ENCODE peak calls at places on chromosomes 6 and 20, in four cellular contexts. H is tibial nerve, L is ovary, W is A549. R is an unnamed sample.

GRCh38 chr6:37233541-37233940 is 24.0 kb upstream of the TBC1D22B start:
- DNase-seq in H (no peak), L (no peak), W (no peak), R (no peak)

GRCh38 chr6:144847906-144848305 is 562.8 kb downstream of the UTRN start:
- DNase-seq in H (no peak), L (no peak), W (no peak), R (no peak)

GRCh38 chr20:33372993-33373441 is 28.3 kb downstream of the CDK5RAP1 start:
- DNase-seq in H (no peak), L (no peak), W (no peak), R (peak; percentile 26)

GRCh38 chr20:45899041-45899835 is 8.1 kb downstream of the CTSA start:
- DNase-seq in H (no peak), L (no peak), W (no peak), R (no peak)

GRCh38 chr6:54173084-54173483 is 61.8 kb downstream of the MLIP start:
- DNase-seq in H (no peak), L (no peak), W (no peak), R (no peak)

GRCh38 chr6:30013296-30013922 is 47.7 kb upstream of the POLR1H start:
- DNase-seq in H (no peak), L (no peak), W (no peak), R (no peak)

GRCh38 chr6:158475344-158476302 is 84.3 kb upstream of the TMEM181 start:
- DNase-seq in H (no peak), L (no peak), W (peak; percentile 45), R (no peak)

GRCh38 chr6:30806581-30807183 is 62.3 kb upstream of the IER3 start:
- DNase-seq in H (no peak), L (no peak), W (peak; percentile 29), R (no peak)

GRCh38 chr6:4345543-4345942 is 210.2 kb upstream of the ECI2 start:
- DNase-seq in H (no peak), L (no peak), W (no peak), R (no peak)

GRCh38 chr20:51935003-51935358 is 132.7 kb upstream of the SALL4 start:
- DNase-seq in H (no peak), L (no peak), W (no peak), R (no peak)

GRCh38 chr6:160420253-160420968 is 72.2 kb downstream of the SLC22A3 start:
- DNase-seq in H (no peak), L (no peak), W (no peak), R (no peak)

GRCh38 chr20:1203630-1204029 is 376 bp downstream of the C20orf202 start:
- DNase-seq in H (no peak), L (no peak), W (no peak), R (no peak)

GRCh38 chr6:36290668-36291620 is 21.1 kb downstream of the PNPLA1 start:
- DNase-seq in H (no peak), L (no peak), W (peak; percentile 33), R (peak; percentile 62)

GRCh38 chr20:47479093-47479492 is 22.6 kb upstream of the NCOA3 start:
- DNase-seq in H (no peak), L (no peak), W (no peak), R (no peak)

GRCh38 chr6:135779213-135779612 is 72.3 kb upstream of the PDE7B start:
- DNase-seq in H (no peak), L (no peak), W (no peak), R (no peak)

GRCh38 chr6:83976037-83976755 is 57.4 kb upstream of the MRAP2 start:
- DNase-seq in H (no peak), L (no peak), W (no peak), R (no peak)

GRCh38 chr20:19265646-19266374 is 53.4 kb downstream of the SLC24A3 start:
- DNase-seq in H (no peak), L (no peak), W (no peak), R (no peak)

DNA sequence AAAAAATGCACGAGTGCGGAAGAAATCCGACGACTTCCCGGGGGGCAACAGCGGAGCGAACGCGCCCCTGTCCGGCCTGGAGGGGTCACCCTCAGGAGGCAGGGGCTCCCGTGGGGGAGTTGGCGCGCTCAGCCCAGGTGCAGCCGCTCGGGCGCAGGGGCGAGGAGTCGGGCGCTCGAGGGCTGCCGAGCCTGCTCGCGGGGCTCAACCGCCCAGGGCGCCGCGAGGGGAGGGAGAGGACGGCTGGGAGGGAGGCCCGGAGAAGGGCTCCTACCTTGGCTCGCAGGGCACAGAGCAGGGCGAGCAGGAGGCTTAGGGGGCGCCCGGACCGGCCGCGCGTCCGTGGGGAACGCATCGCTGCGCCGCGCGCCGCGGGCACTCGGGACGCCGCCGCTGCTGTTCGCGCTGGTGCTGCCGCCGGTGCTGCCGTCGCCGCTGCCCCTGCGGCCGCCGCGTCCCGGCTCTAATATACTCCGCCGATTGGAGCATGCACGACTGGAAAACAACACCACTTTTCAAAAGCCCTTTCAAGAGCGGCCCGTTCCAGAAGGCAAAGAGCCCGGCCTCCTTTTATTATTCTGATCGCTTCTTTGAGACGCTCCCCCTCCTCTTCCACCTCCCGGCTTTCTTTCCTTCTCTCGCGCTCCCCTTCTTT is 496 bp downstream of the JAG1 start:
- DNase-seq in H (no peak), L (peak; percentile 40), W (no peak), R (no peak)
- TF ChIP-seq POLR2A in H (no peak), L (no peak), W (no peak), R (no peak)

GRCh38 chr6:82955841-82956240 is 109.8 kb downstream of the UBE3D start:
- DNase-seq in H (no peak), L (no peak), W (no peak), R (no peak)
- H3K4me1 ChIP-seq in H (no peaks in the 10 kb centered on the region), L (no peaks in the 10 kb centered on the region), W (no peaks in the 10 kb centered on the region), R (no peaks in the 10 kb centered on the region)

DNA sequence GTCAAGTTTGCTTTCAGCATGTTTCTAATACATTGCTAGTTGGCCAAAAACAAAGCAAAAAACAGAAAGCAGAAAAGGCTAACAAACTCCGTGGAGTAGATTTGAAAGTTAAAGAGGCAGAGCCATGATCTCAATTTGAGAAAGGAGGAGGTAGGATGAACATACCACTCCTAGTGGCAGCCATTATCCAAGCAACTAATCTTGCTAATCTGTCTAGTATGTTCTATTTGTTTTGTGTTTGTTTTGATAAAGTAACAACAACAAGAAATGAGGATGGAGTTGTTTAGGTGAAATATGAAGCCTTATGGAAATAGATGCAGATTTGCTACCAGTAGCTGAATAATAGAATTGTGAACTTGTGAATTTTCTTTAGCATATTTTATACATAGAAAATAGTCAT is 295.5 kb upstream of the PRDM1 start:
- DNase-seq in H (no peak), L (no peak), W (no peak), R (no peak)
- TF ChIP-seq CTCF in H (no peak), L (no peak), W (no peak), R (no peak)

DNA sequence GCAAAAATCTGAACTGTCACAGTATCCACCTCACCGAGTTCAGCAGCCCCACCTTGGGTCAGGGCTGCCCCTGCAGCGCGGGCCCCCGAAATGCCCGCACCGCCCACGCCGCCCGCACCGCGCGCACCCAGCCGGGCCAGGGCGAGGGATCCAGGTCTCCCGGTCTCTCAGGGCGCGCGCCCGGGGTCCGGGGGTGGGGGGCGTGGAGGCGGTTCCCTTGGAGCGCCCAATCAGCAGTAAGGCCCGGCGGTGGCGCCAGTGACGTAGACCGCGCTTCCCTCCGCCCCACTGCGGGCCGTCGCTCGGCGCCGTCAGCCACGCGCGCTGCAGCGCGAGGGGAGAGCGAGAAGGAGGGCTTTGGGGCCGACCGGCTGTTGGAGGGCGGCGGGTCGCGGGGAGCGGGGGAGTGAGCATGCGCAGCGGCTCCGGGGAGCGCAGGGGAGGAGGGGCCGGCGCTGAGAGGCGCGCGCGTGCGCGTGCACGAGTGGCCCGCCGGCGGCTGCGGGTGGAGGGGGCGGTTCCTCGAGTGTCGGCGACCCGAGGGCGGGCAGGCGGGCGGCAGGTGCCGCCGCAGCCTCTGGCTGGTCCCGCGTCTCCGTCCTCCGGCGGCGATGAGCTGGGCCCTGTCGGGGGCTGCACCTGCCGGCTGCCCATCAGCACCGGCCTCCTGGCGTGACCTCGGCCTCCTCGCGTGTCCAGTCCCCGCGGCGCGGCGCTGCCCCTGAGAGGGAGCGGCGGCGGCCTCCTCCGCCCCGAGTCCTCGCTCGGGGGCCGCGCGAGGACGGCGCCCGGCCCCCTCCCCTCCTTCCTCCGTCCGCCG is at the start of gene TMEM170B:
- DNase-seq in H (peak; percentile 78), L (peak; percentile 93), W (peak; percentile 89), R (peak; percentile 93)
- TF ChIP-seq POLR2A in H (peak; percentile 69), L (peak; percentile 58), W (no peak), R (peak; percentile 91)

GRCh38 chr20:10666221-10667076 is 7.3 kb downstream of the JAG1 start:
- DNase-seq in H (no peak), L (no peak), W (no peak), R (no peak)

GRCh38 chr20:10665791-10666190 is 8.0 kb downstream of the JAG1 start:
- DNase-seq in H (no peak), L (no peak), W (no peak), R (no peak)

GRCh38 chr20:10668677-10669368 is 5.0 kb downstream of the JAG1 start:
- DNase-seq in H (no peak), L (no peak), W (no peak), R (no peak)

GRCh38 chr20:10667560-10668167 is 6.1 kb downstream of the JAG1 start:
- DNase-seq in H (no peak), L (no peak), W (no peak), R (no peak)

GRCh38 chr20:10667077-10667401 is 6.8 kb downstream of the JAG1 start:
- DNase-seq in H (no peak), L (no peak), W (no peak), R (no peak)
- H3K4me1 ChIP-seq in H (no peaks in the 10 kb centered on the region), L (peaks cover 13% of the 10 kb centered on the region), W (peaks cover 80% of the 10 kb centered on the region), R (peaks cover 87% of the 10 kb centered on the region)

GRCh38 chr6:129429953-129430352 is 280.0 kb downstream of the ARHGAP18 start:
- DNase-seq in H (no peak), L (no peak), W (no peak), R (no peak)

GRCh38 chr6:129434091-129434490 is 275.9 kb downstream of the ARHGAP18 start:
- DNase-seq in H (no peak), L (no peak), W (no peak), R (no peak)

DNA sequence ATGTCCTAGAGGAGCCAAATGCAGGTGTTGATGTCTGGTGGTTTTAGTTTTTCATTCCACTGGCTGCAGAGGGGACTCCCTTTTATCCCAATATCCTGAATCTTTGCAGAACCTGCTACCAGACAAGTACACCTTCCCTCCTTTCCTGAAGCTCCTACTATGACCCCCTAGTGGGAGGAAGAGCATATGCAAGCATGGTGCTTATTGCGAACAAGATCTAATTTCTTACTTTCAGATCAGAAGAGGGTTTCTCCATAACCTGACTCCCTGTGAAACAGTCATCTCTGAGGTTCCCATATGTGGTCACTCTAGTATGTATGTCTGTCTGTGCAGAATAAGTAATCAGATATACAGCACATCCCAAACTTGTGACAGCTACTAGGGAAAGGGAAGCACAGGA is 277.2 kb downstream of the ARHGAP18 start:
- DNase-seq in H (no peak), L (no peak), W (peak; percentile 13), R (no peak)
- TF ChIP-seq CTCF in H (no peak), L (no peak), W (no peak), R (no peak)

GRCh38 chr6:34018961-34019606 is 126.8 kb downstream of the GRM4 start:
- DNase-seq in H (no peak), L (no peak), W (no peak), R (peak; percentile 36)

GRCh38 chr6:34020278-34020677 is 125.6 kb downstream of the GRM4 start:
- DNase-seq in H (no peak), L (no peak), W (no peak), R (no peak)

GRCh38 chr6:34017106-34017805 is 128.6 kb downstream of the GRM4 start:
- DNase-seq in H (no peak), L (no peak), W (no peak), R (no peak)

GRCh38 chr6:34015576-34015975 is 130.3 kb downstream of the GRM4 start:
- DNase-seq in H (no peak), L (no peak), W (no peak), R (no peak)

GRCh38 chr6:34018026-34018425 is 127.9 kb downstream of the GRM4 start:
- DNase-seq in H (no peak), L (no peak), W (no peak), R (no peak)
- TF ChIP-seq POLR2A in H (no peak), L (no peak), W (no peak), R (no peak)